ENCODE peak calls at places on chromosomes 7 and 10, in five cellular contexts. I is HEK293T, J is HepG2, E is K562, Z is GM12878. H is an unnamed sample.

GRCh38 chr7:158265743-158266080 is 321.9 kb downstream of the PTPRN2 start:
- DNase-seq in I (no peak), J (no peak), E (no peak), Z (no peak), H (no peak)

GRCh38 chr7:87216701-87217508 is 2.6 kb downstream of the TMEM243 start:
- DNase-seq in I (no peak), J (no peak), E (no peak), Z (peak), H (no peak)

GRCh38 chr10:59623100-59623822 is 86.4 kb downstream of the SLC16A9 start:
- DNase-seq in I (no peak), J (no peak), E (no peak), Z (no peak), H (no peak)

GRCh38 chr10:113073549-113074189 is 123.6 kb downstream of the TCF7L2 start:
- DNase-seq in I (peak), J (peak), E (peak), Z (no peak), H (peak)

GRCh38 chr7:79114875-79115274 is 338.6 kb downstream of the MAGI2 start:
- DNase-seq in I (no peak), J (no peak), E (no peak), Z (no peak), H (no peak)

GRCh38 chr7:117323877-117324699 is 1.2 kb upstream of the WNT2 start:
- DNase-seq in I (no peak), J (no peak), E (no peak), Z (no peak), H (peak)

GRCh38 chr10:70088299-70088698 is 35.7 kb downstream of the MACROH2A2 start:
- DNase-seq in I (no peak), J (no peak), E (no peak), Z (no peak), H (no peak)

GRCh38 chr10:107687702-107688101 is 523.2 kb upstream of the SORCS1 start:
- DNase-seq in I (no peak), J (no peak), E (no peak), Z (no peak), H (no peak)

GRCh38 chr7:6442114-6442513 is 5.6 kb downstream of the DAGLB start:
- DNase-seq in I (no peak), J (no peak), E (no peak), Z (no peak), H (no peak)

GRCh38 chr10:72106154-72106849 is 18.0 kb upstream of the SPOCK2 start:
- DNase-seq in I (no peak), J (no peak), E (no peak), Z (no peak), H (no peak)

GRCh38 chr10:110137142-110137545 is 70.3 kb upstream of the MXI1 start:
- DNase-seq in I (peak), J (peak), E (peak), Z (peak), H (peak)

GRCh38 chr7:52017802-52018679 is 701.4 kb upstream of the COBL start:
- DNase-seq in I (peak), J (peak), E (peak), Z (no peak), H (peak)

GRCh38 chr10:123637326-123637880 is 28.8 kb upstream of the GPR26 start:
- DNase-seq in I (no peak), J (no peak), E (no peak), Z (no peak), H (no peak)

GRCh38 chr7:106485031-106485551 is 175.9 kb downstream of the CCDC71L start:
- DNase-seq in I (no peak), J (no peak), E (no peak), Z (no peak), H (no peak)

GRCh38 chr7:18459439-18459838 is 36.1 kb upstream of the HDAC9 start:
- DNase-seq in I (no peak), J (no peak), E (no peak), Z (no peak), H (no peak)

GRCh38 chr10:119191881-119192280 is 13.3 kb upstream of the PRDX3 start:
- DNase-seq in I (no peak), J (no peak), E (no peak), Z (no peak), H (no peak)

DNA sequence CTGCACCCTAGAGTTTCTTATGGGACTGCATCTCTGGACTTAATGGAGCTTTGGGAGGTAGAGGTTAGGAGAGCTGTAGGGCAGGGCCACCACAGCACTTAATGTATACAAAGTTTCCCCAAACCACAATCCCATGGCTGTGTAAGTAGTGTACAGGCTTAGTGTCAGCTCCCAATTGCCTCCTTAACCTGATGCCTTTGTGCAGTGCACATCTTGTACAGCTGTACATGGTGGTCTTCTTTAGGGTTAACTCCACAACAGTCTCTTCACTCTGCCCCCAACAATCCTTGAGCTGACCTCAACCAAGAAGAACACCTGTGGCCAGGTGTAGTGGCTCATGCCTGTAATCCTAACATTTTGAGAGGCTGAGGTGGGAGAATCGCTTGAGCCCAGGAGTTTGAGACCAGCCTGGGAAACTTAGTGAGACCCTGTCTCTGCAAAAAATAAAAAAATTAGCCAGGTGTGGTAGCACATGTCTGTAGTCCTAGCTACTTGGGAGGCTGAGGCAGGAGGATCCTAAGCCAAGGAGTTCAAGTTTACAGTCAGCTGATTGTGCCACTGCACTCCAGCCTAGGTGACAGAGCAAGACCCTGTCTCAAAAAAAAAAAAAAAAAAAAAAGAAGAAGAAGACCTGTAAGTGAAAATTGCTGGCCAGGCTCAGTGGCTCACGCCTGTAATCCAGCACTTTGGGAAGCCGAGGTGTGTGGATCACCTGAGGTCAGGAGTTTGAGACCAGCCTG is 6.8 kb downstream of the PLAU start:
- DNase-seq in I (no peak), J (no peak), E (no peak), Z (no peak), H (no peak)
- TF ChIP-seq FOXM1 in I (no peak), J (no peak), E (no peak), Z (no peak), H (no peak)

GRCh38 chr10:5546891-5547683 is 22.3 kb downstream of the CALML3 start:
- DNase-seq in I (no peak), J (peak), E (no peak), Z (no peak), H (no peak)
- TF ChIP-seq FOXM1 in I (no peak), J (no peak), E (no peak), Z (no peak), H (no peak)

DNA sequence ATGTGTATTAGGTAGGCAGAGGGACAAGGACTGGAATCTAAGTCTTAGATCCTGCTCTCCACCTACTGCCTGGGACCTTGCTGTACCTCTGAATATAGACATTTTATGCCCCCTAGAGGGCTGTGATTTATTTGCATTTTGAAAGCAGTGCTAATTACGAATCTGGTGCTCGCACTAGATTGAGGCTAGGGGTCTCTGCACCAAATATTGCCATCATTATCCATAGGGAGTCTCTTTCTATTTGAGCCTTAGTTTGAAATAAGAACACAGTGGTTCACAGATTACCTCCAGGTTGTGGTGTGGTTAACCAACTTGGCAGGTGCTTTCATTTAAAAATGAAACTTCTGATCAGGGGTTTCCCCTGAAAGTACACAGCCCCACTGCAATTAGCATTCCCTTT is 41.8 kb downstream of the CNNM1 start:
- DNase-seq in I (peak), J (peak), E (peak), Z (no peak), H (peak)
- TF ChIP-seq FOXM1 in I (no peak), J (no peak), E (no peak), Z (no peak), H (no peak)

DNA sequence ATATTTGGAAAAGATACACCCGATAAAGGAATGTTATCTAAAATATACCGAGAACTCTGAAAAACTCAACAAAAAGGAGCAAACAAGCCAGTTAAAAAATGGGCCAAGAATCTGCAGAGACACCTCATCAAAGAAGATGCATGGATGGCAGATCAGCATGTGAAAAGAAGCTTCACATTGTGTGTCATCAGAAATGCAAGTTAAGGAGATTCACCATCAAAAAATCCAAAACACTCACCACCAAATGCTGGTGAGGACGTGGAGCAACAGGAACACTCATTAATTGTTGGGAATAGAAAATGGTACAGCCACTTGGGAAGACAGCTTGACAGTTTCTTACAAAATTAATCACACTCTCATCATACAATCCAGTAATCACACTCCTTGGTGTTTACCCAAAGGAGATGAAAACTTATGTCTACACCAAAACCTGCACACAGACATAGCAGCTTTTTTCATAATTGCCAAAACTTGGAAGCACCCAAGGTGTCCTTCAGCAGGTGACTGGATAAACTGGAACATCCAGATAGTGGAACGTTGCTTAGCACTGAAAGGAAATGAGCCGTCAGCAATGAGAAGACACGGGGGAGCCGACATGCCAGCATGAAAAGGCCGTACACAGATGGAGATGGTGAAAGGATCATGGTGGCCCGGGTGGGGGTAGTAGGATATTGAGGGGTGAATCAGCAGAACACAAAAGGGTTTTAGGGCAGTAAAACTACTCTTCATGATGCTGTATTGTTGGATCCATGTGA is 27.9 kb upstream of the PWWP2B start:
- DNase-seq in I (no peak), J (no peak), E (no peak), Z (no peak), H (no peak)
- TF ChIP-seq FOXM1 in I (no peak), J (no peak), E (no peak), Z (no peak), H (no peak)

GRCh38 chr10:5447611-5448071 is 35.3 kb downstream of the NET1 start:
- DNase-seq in I (no peak), J (no peak), E (no peak), Z (peak), H (no peak)
- TF ChIP-seq FOXM1 in I (no peak), J (no peak), E (no peak), Z (peak), H (no peak)

GRCh38 chr10:46523881-46524470 is 32.5 kb downstream of the GPRIN2 start:
- DNase-seq in I (no peak), J (no peak), E (no peak), Z (no peak), H (peak)

GRCh38 chr10:46525177-46525823 is 31.2 kb downstream of the GPRIN2 start:
- DNase-seq in I (no peak), J (no peak), E (no peak), Z (no peak), H (peak)

GRCh38 chr10:46524471-46525176 is 31.8 kb downstream of the GPRIN2 start:
- DNase-seq in I (no peak), J (no peak), E (no peak), Z (no peak), H (peak)

GRCh38 chr10:46522295-46523118 is 34.0 kb downstream of the GPRIN2 start:
- DNase-seq in I (no peak), J (no peak), E (no peak), Z (no peak), H (no peak)

GRCh38 chr10:46523119-46523880 is 33.2 kb downstream of the GPRIN2 start:
- DNase-seq in I (no peak), J (no peak), E (no peak), Z (no peak), H (peak)
- TF ChIP-seq FOXM1 in I (no peak), J (no peak), E (no peak), Z (no peak), H (no peak)

GRCh38 chr10:44978570-44979280 is at the start of gene DEPP1:
- DNase-seq in I (peak), J (peak), E (peak), Z (no peak), H (peak)
- TF ChIP-seq FOXM1 in I (no peak), J (no peak), E (no peak), Z (no peak), H (no peak)

H was measured in SK-N-SH.